ENCODE peak calls at places on chromosome 18, in four cellular contexts. One of them, this sample, is unnamed.
A peak's percentile ranks its signal among the peaks of the same experiment; 100 is the strongest.

GRCh38 chr18:10059610-10060468 is 146.0 kb downstream of the VAPA start:
- DNase-seq in cardiac muscle cell: peak; percentile 46
- DNase-seq in brain microvascular endothelial cell: no peak
- DNase-seq in H9: no peak
- DNase-seq in this sample: no peak

GRCh38 chr18:21243041-21243431 is 1.0 kb downstream of the GREB1L start:
- DNase-seq in H9: peak; percentile 28
- DNase-seq in brain microvascular endothelial cell: no peak
- DNase-seq in cardiac muscle cell: peak; percentile 10
- DNase-seq in this sample: peak; percentile 32

GRCh38 chr18:65725421-65726050 is 25.3 kb upstream of the CDH7 start:
- DNase-seq in cardiac muscle cell: peak; percentile 0
- DNase-seq in H9: peak; percentile 75
- DNase-seq in brain microvascular endothelial cell: no peak
- DNase-seq in this sample: peak; percentile 51

GRCh38 chr18:21489119-21489750 is 111.3 kb downstream of the ESCO1 start:
- DNase-seq in brain microvascular endothelial cell: peak; percentile 52
- DNase-seq in H9: peak; percentile 64
- DNase-seq in cardiac muscle cell: peak; percentile 77
- DNase-seq in this sample: peak; percentile 49

GRCh38 chr18:61832858-61833257 is 59.9 kb downstream of the RNF152 start:
- DNase-seq in brain microvascular endothelial cell: no peak
- DNase-seq in H9: no peak
- DNase-seq in cardiac muscle cell: no peak
- DNase-seq in this sample: no peak

GRCh38 chr18:29003194-29003593 is 826.3 kb upstream of the CDH2 start:
- DNase-seq in H9: no peak
- DNase-seq in brain microvascular endothelial cell: no peak
- DNase-seq in cardiac muscle cell: no peak
- DNase-seq in this sample: no peak

GRCh38 chr18:45166341-45167108 is 448.8 kb upstream of the SLC14A2 start:
- DNase-seq in brain microvascular endothelial cell: peak; percentile 91
- DNase-seq in cardiac muscle cell: peak; percentile 81
- DNase-seq in H9: no peak
- DNase-seq in this sample: no peak

GRCh38 chr18:6414723-6415362 is at the start of gene L3MBTL4:
- DNase-seq in cardiac muscle cell: no peak
- DNase-seq in brain microvascular endothelial cell: no peak
- DNase-seq in H9: peak; percentile 52
- DNase-seq in this sample: no peak

GRCh38 chr18:75293591-75293990 is 83.0 kb downstream of the TSHZ1 start:
- DNase-seq in cardiac muscle cell: no peak
- DNase-seq in H9: no peak
- DNase-seq in brain microvascular endothelial cell: peak; percentile 3
- DNase-seq in this sample: no peak

GRCh38 chr18:63433349-63433866 is 11.1 kb upstream of the VPS4B start:
- DNase-seq in H9: no peak
- DNase-seq in cardiac muscle cell: no peak
- DNase-seq in brain microvascular endothelial cell: no peak
- DNase-seq in this sample: no peak

GRCh38 chr18:13003466-13003896 is 12.3 kb downstream of the CEP192 start:
- DNase-seq in H9: peak; percentile 92
- DNase-seq in cardiac muscle cell: peak; percentile 87
- DNase-seq in brain microvascular endothelial cell: peak; percentile 68
- DNase-seq in this sample: peak; percentile 63

GRCh38 chr18:24588440-24588839 is 128.0 kb downstream of the HRH4 start:
- DNase-seq in cardiac muscle cell: no peak
- DNase-seq in brain microvascular endothelial cell: no peak
- DNase-seq in H9: no peak
- DNase-seq in this sample: no peak

GRCh38 chr18:77191241-77191751 is 58.4 kb upstream of the GALR1 start:
- DNase-seq in H9: no peak
- DNase-seq in brain microvascular endothelial cell: no peak
- DNase-seq in cardiac muscle cell: peak; percentile 56
- DNase-seq in this sample: no peak

GRCh38 chr18:12819330-12819729 is 64.7 kb downstream of the PTPN2 start:
- DNase-seq in brain microvascular endothelial cell: no peak
- DNase-seq in cardiac muscle cell: no peak
- DNase-seq in H9: no peak
- DNase-seq in this sample: no peak

GRCh38 chr18:36143391-36143790 is 13.7 kb downstream of the ELP2 start:
- DNase-seq in H9: no peak
- DNase-seq in cardiac muscle cell: no peak
- DNase-seq in brain microvascular endothelial cell: no peak
- DNase-seq in this sample: no peak

GRCh38 chr18:37435996-37436395 is 129.6 kb downstream of the CELF4 start:
- DNase-seq in cardiac muscle cell: no peak
- DNase-seq in H9: no peak
- DNase-seq in brain microvascular endothelial cell: no peak
- DNase-seq in this sample: no peak

GRCh38 chr18:41809652-41810051 is 145.4 kb upstream of the PIK3C3 start:
- DNase-seq in H9: no peak
- DNase-seq in cardiac muscle cell: no peak
- DNase-seq in brain microvascular endothelial cell: no peak
- DNase-seq in this sample: no peak

GRCh38 chr18:60663060-60663989 is 290.8 kb upstream of the MC4R start:
- DNase-seq in brain microvascular endothelial cell: no peak
- DNase-seq in H9: no peak
- DNase-seq in cardiac muscle cell: no peak
- DNase-seq in this sample: no peak

GRCh38 chr18:79530821-79531220 is 135.1 kb downstream of the NFATC1 start:
- DNase-seq in cardiac muscle cell: no peak
- DNase-seq in brain microvascular endothelial cell: no peak
- DNase-seq in H9: no peak
- DNase-seq in this sample: peak; percentile 9

GRCh38 chr18:13464432-13465125 is 246.0 kb downstream of the LDLRAD4 start:
- DNase-seq in H9: no peak
- DNase-seq in cardiac muscle cell: peak; percentile 56
- DNase-seq in brain microvascular endothelial cell: no peak
- DNase-seq in this sample: no peak

GRCh38 chr18:79863946-79864725 is 66.4 kb downstream of the KCNG2 start:
- DNase-seq in brain microvascular endothelial cell: no peak
- DNase-seq in cardiac muscle cell: no peak
- DNase-seq in H9: no peak
- DNase-seq in this sample: no peak

GRCh38 chr18:9854801-9855676 is 30.7 kb upstream of the TXNDC2 start:
- DNase-seq in H9: no peak
- DNase-seq in cardiac muscle cell: peak; percentile 40
- DNase-seq in brain microvascular endothelial cell: no peak
- DNase-seq in this sample: no peak

GRCh38 chr18:68699043-68699442 is 15.9 kb downstream of the TMX3 start:
- DNase-seq in brain microvascular endothelial cell: no peak
- DNase-seq in cardiac muscle cell: peak; percentile 70
- DNase-seq in H9: no peak
- DNase-seq in this sample: no peak

GRCh38 chr18:33583901-33584300 is 5.9 kb downstream of the ASXL3 start:
- DNase-seq in brain microvascular endothelial cell: no peak
- DNase-seq in cardiac muscle cell: no peak
- DNase-seq in H9: no peak
- DNase-seq in this sample: no peak

GRCh38 chr18:41096504-41096903 is 858.5 kb upstream of the PIK3C3 start:
- DNase-seq in cardiac muscle cell: peak; percentile 67
- DNase-seq in H9: no peak
- DNase-seq in brain microvascular endothelial cell: peak; percentile 22
- DNase-seq in this sample: no peak

GRCh38 chr18:51030537-51031258 is 685 bp downstream of the SMAD4 start:
- DNase-seq in brain microvascular endothelial cell: peak; percentile 18
- DNase-seq in H9: peak; percentile 50
- DNase-seq in cardiac muscle cell: peak; percentile 70
- DNase-seq in this sample: peak; percentile 77

GRCh38 chr18:48028081-48028480 is 97.6 kb upstream of the SMAD2 start:
- DNase-seq in brain microvascular endothelial cell: no peak
- DNase-seq in cardiac muscle cell: no peak
- DNase-seq in H9: no peak
- DNase-seq in this sample: no peak

GRCh38 chr18:61926532-61926931 is 33.7 kb upstream of the RNF152 start:
- DNase-seq in cardiac muscle cell: no peak
- DNase-seq in H9: no peak
- DNase-seq in brain microvascular endothelial cell: no peak
- DNase-seq in this sample: no peak

GRCh38 chr18:68459968-68460367 is 254.9 kb downstream of the TMX3 start:
- DNase-seq in cardiac muscle cell: no peak
- DNase-seq in H9: no peak
- DNase-seq in brain microvascular endothelial cell: no peak
- DNase-seq in this sample: no peak

GRCh38 chr18:63788447-63789096 is 13.4 kb downstream of the SERPINB7 start:
- DNase-seq in brain microvascular endothelial cell: peak; percentile 92
- DNase-seq in H9: no peak
- DNase-seq in cardiac muscle cell: peak; percentile 51
- DNase-seq in this sample: no peak

GRCh38 chr18:68426731-68427315 is 288.1 kb downstream of the TMX3 start:
- DNase-seq in cardiac muscle cell: no peak
- DNase-seq in H9: no peak
- DNase-seq in brain microvascular endothelial cell: no peak
- DNase-seq in this sample: no peak

GRCh38 chr18:63613420-63613819 is 26.3 kb downstream of the SERPINB13 start:
- DNase-seq in brain microvascular endothelial cell: no peak
- DNase-seq in H9: no peak
- DNase-seq in cardiac muscle cell: no peak
- DNase-seq in this sample: no peak

GRCh38 chr18:33833847-33834246 is 255.8 kb downstream of the ASXL3 start:
- DNase-seq in H9: no peak
- DNase-seq in cardiac muscle cell: no peak
- DNase-seq in brain microvascular endothelial cell: no peak
- DNase-seq in this sample: no peak

GRCh38 chr18:24837065-24837464 is 376.6 kb downstream of the HRH4 start:
- DNase-seq in H9: no peak
- DNase-seq in cardiac muscle cell: peak; percentile 7
- DNase-seq in brain microvascular endothelial cell: no peak
- DNase-seq in this sample: no peak

GRCh38 chr18:60975419-60975818 is 357.8 kb upstream of the CDH20 start:
- DNase-seq in brain microvascular endothelial cell: no peak
- DNase-seq in H9: peak; percentile 35
- DNase-seq in cardiac muscle cell: no peak
- DNase-seq in this sample: no peak

DNA sequence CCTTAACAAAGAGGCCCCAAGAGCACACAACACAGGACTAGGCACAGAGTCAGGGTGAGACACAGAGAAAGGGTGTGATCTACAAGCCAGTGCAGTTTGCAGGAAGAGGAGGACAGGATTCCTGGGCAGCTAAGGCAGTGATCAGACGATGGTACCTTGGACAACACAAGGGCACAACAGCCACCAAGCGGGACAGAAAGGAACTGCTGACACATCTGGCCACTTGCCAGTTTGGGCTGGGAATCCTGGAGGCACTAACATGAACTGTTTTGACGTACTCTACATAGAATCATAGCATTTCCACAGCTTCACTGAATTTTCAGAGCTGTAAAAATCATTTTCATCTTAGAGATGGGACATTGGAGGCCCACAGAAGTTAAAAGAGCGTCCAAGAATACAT is 221.5 kb upstream of the SLC35G4 start:
- DNase-seq in cardiac muscle cell: peak; percentile 63
- DNase-seq in brain microvascular endothelial cell: peak; percentile 77
- DNase-seq in H9: peak; percentile 46
- DNase-seq in this sample: no peak
- TF ChIP-seq CTCF in cardiac muscle cell: peak; percentile 37
- TF ChIP-seq CTCF in brain microvascular endothelial cell: peak; percentile 72
- TF ChIP-seq CTCF in H9: peak; percentile 55
- TF ChIP-seq CTCF in this sample: no peak

GRCh38 chr18:55779711-55780590 is 192.0 kb upstream of the TCF4 start:
- DNase-seq in H9: peak; percentile 60
- DNase-seq in cardiac muscle cell: peak; percentile 57
- DNase-seq in brain microvascular endothelial cell: no peak
- DNase-seq in this sample: peak; percentile 74
- TF ChIP-seq CTCF in H9: peak; percentile 44
- TF ChIP-seq CTCF in cardiac muscle cell: peak; percentile 23
- TF ChIP-seq CTCF in brain microvascular endothelial cell: no peak
- TF ChIP-seq CTCF in this sample: no peak

GRCh38 chr18:23585007-23585871 is 1.1 kb downstream of the NPC1 start:
- DNase-seq in cardiac muscle cell: peak; percentile 20
- DNase-seq in H9: no peak
- DNase-seq in brain microvascular endothelial cell: no peak
- DNase-seq in this sample: no peak

GRCh38 chr18:23588836-23589560 is 2.7 kb upstream of the NPC1 start:
- DNase-seq in H9: peak; percentile 41
- DNase-seq in brain microvascular endothelial cell: no peak
- DNase-seq in cardiac muscle cell: peak; percentile 31
- DNase-seq in this sample: no peak

GRCh38 chr18:23586249-23587196 is at the start of gene NPC1:
- DNase-seq in H9: peak; percentile 93
- DNase-seq in cardiac muscle cell: peak; percentile 96
- DNase-seq in brain microvascular endothelial cell: peak; percentile 95
- DNase-seq in this sample: peak; percentile 93

GRCh38 chr18:23585897-23586248 is 433 bp downstream of the NPC1 start:
- DNase-seq in H9: no peak
- DNase-seq in cardiac muscle cell: no peak
- DNase-seq in brain microvascular endothelial cell: no peak
- DNase-seq in this sample: no peak

GRCh38 chr18:23587220-23587642 is 925 bp upstream of the NPC1 start:
- DNase-seq in H9: no peak
- DNase-seq in cardiac muscle cell: no peak
- DNase-seq in brain microvascular endothelial cell: no peak
- DNase-seq in this sample: no peak
- TF ChIP-seq CTCF in H9: no peak
- TF ChIP-seq CTCF in cardiac muscle cell: no peak
- TF ChIP-seq CTCF in brain microvascular endothelial cell: no peak
- TF ChIP-seq CTCF in this sample: peak; percentile 45

GRCh38 chr18:26768388-26768787 is 97.1 kb downstream of the AQP4 start:
- DNase-seq in brain microvascular endothelial cell: no peak
- DNase-seq in H9: no peak
- DNase-seq in cardiac muscle cell: no peak
- DNase-seq in this sample: no peak

GRCh38 chr18:26777316-26778053 is 88.0 kb downstream of the AQP4 start:
- DNase-seq in cardiac muscle cell: peak; percentile 56
- DNase-seq in H9: peak; percentile 50
- DNase-seq in brain microvascular endothelial cell: no peak
- DNase-seq in this sample: no peak

GRCh38 chr18:26772691-26773090 is 92.8 kb downstream of the AQP4 start:
- DNase-seq in cardiac muscle cell: no peak
- DNase-seq in brain microvascular endothelial cell: no peak
- DNase-seq in H9: no peak
- DNase-seq in this sample: no peak

GRCh38 chr18:26771524-26771923 is 94.0 kb downstream of the AQP4 start:
- DNase-seq in brain microvascular endothelial cell: no peak
- DNase-seq in cardiac muscle cell: peak; percentile 51
- DNase-seq in H9: peak; percentile 38
- DNase-seq in this sample: no peak
- TF ChIP-seq CTCF in brain microvascular endothelial cell: peak; percentile 51
- TF ChIP-seq CTCF in cardiac muscle cell: peak; percentile 65
- TF ChIP-seq CTCF in H9: peak; percentile 77
- TF ChIP-seq CTCF in this sample: peak; percentile 72

GRCh38 chr18:7926526-7926925 is 359.4 kb downstream of the PTPRM start:
- DNase-seq in cardiac muscle cell: no peak
- DNase-seq in brain microvascular endothelial cell: no peak
- DNase-seq in H9: peak; percentile 43
- DNase-seq in this sample: no peak
- TF ChIP-seq CTCF in cardiac muscle cell: no peak
- TF ChIP-seq CTCF in brain microvascular endothelial cell: peak; percentile 42
- TF ChIP-seq CTCF in H9: peak; percentile 67
- TF ChIP-seq CTCF in this sample: peak; percentile 21

This sample was measured in glutamatergic neuron.